ENCODE peak calls at places on chromosomes 7 and 10, in four cellular contexts. S is HEK293T, X is HepG2, P is GM12878. D is an unnamed sample.

GRCh38 chr10:114974625-114975421 is 36.8 kb downstream of the TRUB1 start:
- DNase-seq in S (no peak), P (no peak), X (no peak), D (no peak)

GRCh38 chr10:22438714-22439113 is 93.4 kb downstream of the SPAG6 start:
- DNase-seq in P (no peak), S (no peak), X (no peak), D (no peak)

GRCh38 chr7:27651702-27652101 is 11.0 kb downstream of the HIBADH start:
- DNase-seq in P (no peak), S (no peak), X (no peak), D (no peak)

GRCh38 chr7:144063710-144064109 is 5.9 kb upstream of the OR2A25 start:
- DNase-seq in P (no peak), S (no peak), X (no peak), D (peak; percentile 42)

GRCh38 chr10:1966698-1967097 is 229.4 kb upstream of the ADARB2 start:
- DNase-seq in X (no peak), P (no peak), S (no peak), D (no peak)

GRCh38 chr7:155523168-155523675 is 23.1 kb downstream of the CNPY1 start:
- DNase-seq in S (no peak), X (no peak), P (no peak), D (no peak)

GRCh38 chr7:98119257-98119918 is 12.7 kb downstream of the LMTK2 start:
- DNase-seq in S (no peak), X (peak; percentile 53), P (no peak), D (no peak)

GRCh38 chr7:18638594-18639452 is 143.3 kb downstream of the HDAC9 start:
- DNase-seq in X (no peak), P (no peak), S (no peak), D (no peak)

GRCh38 chr10:82190432-82191260 is 315.7 kb downstream of the NRG3 start:
- DNase-seq in X (no peak), S (no peak), P (no peak), D (no peak)

GRCh38 chr10:24331457-24331856 is 122.5 kb downstream of the KIAA1217 start:
- DNase-seq in P (no peak), X (no peak), S (no peak), D (no peak)

GRCh38 chr10:34792881-34793280 is 22.2 kb downstream of the PARD3 start:
- DNase-seq in S (no peak), P (no peak), X (no peak), D (no peak)

GRCh38 chr10:131142446-131143380 is 168.8 kb downstream of the TCERG1L start:
- DNase-seq in P (no peak), S (no peak), X (no peak), D (no peak)

GRCh38 chr7:138935438-138936079 is 45.6 kb downstream of the KIAA1549 start:
- DNase-seq in X (no peak), S (peak; percentile 74), P (no peak), D (no peak)

GRCh38 chr10:130393342-130393741 is 257.2 kb downstream of the GLRX3 start:
- DNase-seq in P (no peak), S (no peak), X (no peak), D (no peak)

GRCh38 chr7:43726466-43726865 is 2.9 kb downstream of the COA1 start:
- DNase-seq in S (no peak), X (no peak), P (no peak), D (no peak)

GRCh38 chr7:20164420-20165145 is 52.6 kb downstream of the MACC1 start:
- DNase-seq in P (no peak), S (no peak), X (no peak), D (no peak)

GRCh38 chr10:113515521-113516045 is 37.3 kb upstream of the HABP2 start:
- DNase-seq in S (no peak), P (no peak), X (no peak), D (no peak)

GRCh38 chr7:108347616-108348015 is 108.6 kb downstream of the NRCAM start:
- DNase-seq in P (no peak), X (peak; percentile 27), S (peak; percentile 13), D (peak; percentile 21)

GRCh38 chr10:59829024-59829423 is 75.8 kb upstream of the MRLN start:
- DNase-seq in S (no peak), X (no peak), P (no peak), D (no peak)
- TF ChIP-seq FOXK2 in S (no peak), X (no peak), P (no peak), D (no peak)

GRCh38 chr7:3790803-3791202 is 489.8 kb downstream of the SDK1 start:
- DNase-seq in X (no peak), S (no peak), P (no peak), D (no peak)

GRCh38 chr7:3791327-3791726 is 490.3 kb downstream of the SDK1 start:
- DNase-seq in P (no peak), S (no peak), X (no peak), D (no peak)

DNA sequence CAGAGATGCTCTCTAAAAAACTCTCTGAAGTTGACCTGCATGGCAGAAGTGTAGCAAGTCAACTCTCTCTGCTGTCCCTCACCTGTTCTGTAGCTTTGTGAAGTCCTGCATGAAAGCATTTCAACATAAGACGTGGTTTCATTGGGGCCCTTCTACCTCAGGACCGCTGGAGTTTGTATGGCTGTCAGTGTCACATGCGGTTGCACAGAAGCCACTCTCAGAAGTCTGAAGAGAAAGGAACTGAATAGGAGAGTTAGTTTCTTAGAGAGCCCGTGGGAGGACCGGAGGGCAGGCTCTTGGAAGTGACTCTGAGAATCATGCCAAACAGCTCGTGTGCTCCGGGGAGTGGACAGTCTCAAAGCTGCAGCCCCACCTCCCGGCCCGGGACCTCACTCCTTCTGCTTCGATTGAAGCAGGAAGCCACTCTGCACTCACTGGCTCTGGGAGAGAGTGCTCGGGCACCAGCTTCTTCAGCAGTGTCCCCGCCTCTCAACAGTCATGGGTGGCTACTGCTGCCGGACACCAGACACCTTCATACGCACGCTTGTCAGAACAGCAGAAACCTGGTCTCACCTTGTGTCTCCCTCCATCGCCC is 486.8 kb downstream of the SDK1 start:
- DNase-seq in S (no peak), X (no peak), P (no peak), D (no peak)
- TF ChIP-seq FOXK2 in S (no peak), X (no peak), P (no peak), D (no peak)

DNA sequence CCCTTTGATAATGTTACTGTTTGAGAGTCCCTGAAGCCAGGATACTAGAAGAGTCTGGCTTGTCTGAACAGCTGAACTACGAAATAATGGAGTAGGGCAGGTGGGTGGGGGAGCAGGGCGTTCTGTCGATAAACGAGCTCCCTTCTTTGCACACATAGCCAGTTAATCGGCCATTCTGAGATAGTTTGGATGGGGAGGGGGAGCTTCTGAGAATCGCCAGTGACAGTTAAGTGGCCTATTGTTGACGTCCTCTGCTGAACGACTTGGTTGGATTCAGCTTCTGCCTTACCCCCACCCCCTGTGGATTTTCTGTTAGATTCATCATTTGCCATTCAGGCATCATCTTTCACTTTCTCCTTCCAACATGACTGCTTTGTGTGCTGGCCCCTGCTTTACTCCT is 490 bp downstream of the CPA5 start:
- DNase-seq in X (no peak), S (no peak), P (no peak), D (no peak)
- TF ChIP-seq FOXK2 in X (no peak), S (no peak), P (no peak), D (no peak)

GRCh38 chr10:92965314-92965713 is 95.3 kb upstream of the CYP26C1 start:
- DNase-seq in X (peak; percentile 41), P (no peak), S (peak; percentile 12), D (peak; percentile 51)
- TF ChIP-seq FOXK2 in X (no peak), P (no peak), S (no peak), D (no peak)

GRCh38 chr7:128105228-128106022 is 74.2 kb upstream of the LRRC4 start:
- DNase-seq in X (no peak), P (no peak), S (no peak), D (no peak)
- TF ChIP-seq FOXK2 in X (no peak), P (no peak), S (no peak), D (no peak)